ENCODE peak calls at places on chromosome 14, in eight cellular contexts. D is tibial artery, Q is neural progenitor cell, X is H1, A is heart left ventricle, E is left ventricle myocardium inferior, P is GM23248, J is NT2/D1. Z is an unnamed sample. For H3K27me3 and H3K4me1, the result is how much of the 10 kb centered on the place peaks cover.

GRCh38 chr14:51507556-51508511 is 143.9 kb upstream of the FRMD6 start:
- DNase-seq in D (peak), Q (peak), X (no peak), A (peak), E (peak), P (peak), J (no peak), Z (no peak)

GRCh38 chr14:89351364-89351957 is 65.6 kb downstream of the FOXN3 start:
- DNase-seq in D (no peak), Q (peak), X (peak), A (no peak), E (no peak), P (peak), J (peak), Z (no peak)

GRCh38 chr14:18660585-18660922 is 59.6 kb downstream of the OR11H12 start:
- DNase-seq in D (no peak), Q (no peak), X (no peak), A (no peak), E (no peak), P (no peak), J (no peak), Z (no peak)

GRCh38 chr14:70086685-70087379 is 101.9 kb downstream of the SLC8A3 start:
- DNase-seq in D (no peak), Q (peak), X (no peak), A (no peak), E (no peak), P (peak), J (peak), Z (no peak)

GRCh38 chr14:48723841-48724495 is 862.2 kb downstream of the RPS29 start:
- DNase-seq in D (no peak), Q (no peak), X (no peak), A (no peak), E (no peak), P (no peak), J (no peak), Z (no peak)

GRCh38 chr14:100586520-100587247 is 533 bp downstream of the BEGAIN start:
- DNase-seq in D (peak), Q (no peak), X (peak), A (peak), E (peak), P (peak), J (no peak), Z (no peak)

GRCh38 chr14:102210421-102211042 is 70.8 kb downstream of the WDR20 start:
- DNase-seq in D (peak), Q (no peak), X (no peak), A (no peak), E (no peak), P (no peak), J (no peak), Z (no peak)

GRCh38 chr14:89444044-89444443 is 27.0 kb upstream of the FOXN3 start:
- DNase-seq in D (peak), Q (no peak), X (no peak), A (no peak), E (no peak), P (no peak), J (no peak), Z (no peak)

GRCh38 chr14:72611956-72612500 is 281.9 kb downstream of the DPF3 start:
- DNase-seq in D (no peak), Q (no peak), X (peak), A (no peak), E (no peak), P (no peak), J (no peak), Z (no peak)

DNA sequence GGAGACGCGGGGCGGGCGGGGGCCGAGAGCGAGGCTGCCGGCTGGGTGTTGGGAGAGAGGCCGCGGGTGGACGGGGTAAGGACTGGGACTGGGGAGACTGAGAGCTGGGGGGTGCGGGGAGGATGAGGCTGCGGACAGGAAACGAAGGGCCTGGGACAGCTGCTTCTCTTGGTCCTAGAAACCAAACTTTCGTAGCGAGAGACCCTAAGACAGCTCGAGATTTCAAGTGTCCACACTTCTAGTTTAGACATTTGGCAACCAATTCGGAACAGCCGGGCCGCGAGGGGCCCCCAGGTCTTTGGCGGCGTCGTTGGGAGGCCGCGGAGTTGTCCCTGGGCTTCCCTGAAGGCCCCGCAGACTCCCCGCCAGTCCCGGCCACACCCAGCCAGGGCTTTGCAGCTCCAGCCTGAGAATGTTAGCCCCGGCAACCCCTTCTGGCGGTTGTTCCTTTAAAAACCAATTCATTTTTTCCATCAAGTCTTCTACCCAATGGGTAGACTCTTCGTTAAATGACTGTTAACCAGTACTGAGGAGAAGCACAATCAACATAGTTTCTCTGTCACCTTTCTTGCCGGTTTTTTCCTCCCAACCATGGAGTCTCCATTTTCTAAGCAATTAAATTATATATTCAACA is 11.5 kb downstream of the NKX2-1 start:
- DNase-seq in D (no peak), Q (peak), X (peak), A (no peak), E (no peak), P (no peak), J (no peak), Z (no peak)
- H3K27me3 ChIP-seq in D (half or more), Q (half or more), X (half or more), A (half or more), E (half or more), P (half or more), J (half or more), Z (under half)

GRCh38 chr14:92516966-92517350 is 3.4 kb downstream of the RIN3 start:
- DNase-seq in D (no peak), Q (no peak), X (no peak), A (no peak), E (no peak), P (no peak), J (no peak), Z (peak)
- H3K4me1 ChIP-seq in D (under half), Q (under half), X (under half), A (under half), E (half or more), P (under half), J (under half), Z (half or more)

DNA sequence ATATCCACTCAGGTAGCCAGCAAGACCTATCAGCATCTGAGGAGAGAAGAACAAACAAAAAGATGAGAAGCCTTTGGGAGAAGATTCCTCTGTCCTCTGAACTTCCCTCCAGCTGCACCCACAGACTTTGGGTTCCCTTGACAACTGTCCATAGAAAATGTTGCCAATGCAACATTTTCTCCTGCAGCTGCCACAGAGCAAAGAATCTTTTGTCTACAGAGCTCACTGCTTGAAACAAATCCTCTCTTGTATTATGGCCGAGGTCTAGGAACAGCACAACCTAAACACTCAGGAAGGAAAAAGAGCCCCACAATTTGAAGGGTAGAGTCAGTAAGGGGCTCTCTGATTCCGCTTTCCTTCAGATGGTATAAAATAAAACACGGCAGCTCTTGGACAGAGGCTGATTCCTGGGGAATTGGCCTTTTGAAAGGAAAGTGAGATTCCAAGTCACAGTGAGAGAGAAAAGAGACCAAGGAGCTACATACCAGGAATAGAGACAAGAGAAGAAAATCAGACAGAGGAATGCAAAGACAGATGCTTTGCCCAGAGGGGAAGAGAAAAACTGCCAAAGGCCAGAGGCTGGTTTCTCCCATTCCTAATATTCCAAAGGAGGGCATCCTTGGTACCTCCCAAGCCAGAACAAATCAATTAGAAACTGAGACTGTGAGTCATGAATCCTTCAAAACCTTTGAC is 14.1 kb downstream of the POMT2 start:
- DNase-seq in D (no peak), Q (peak), X (no peak), A (no peak), E (no peak), P (peak), J (no peak), Z (no peak)
- H3K4me3 ChIP-seq in D (no peak), Q (peak), X (no peak), A (no peak), E (no peak), P (peak), J (no peak), Z (no peak)

GRCh38 chr14:104552738-104553125 is 26.8 kb upstream of the C14orf180 start:
- DNase-seq in D (peak), Q (no peak), X (no peak), A (no peak), E (no peak), P (no peak), J (no peak), Z (no peak)
- H3K27me3 ChIP-seq in D (half or more), Q (under half), X (under half), A (under half), E (half or more), P (under half), J (under half), Z (under half)

GRCh38 chr14:104795781-104796681 is 483 bp upstream of the AKT1 start:
- DNase-seq in D (no peak), Q (no peak), X (no peak), A (peak), E (peak), P (peak), J (no peak), Z (peak)

GRCh38 chr14:104799239-104799599 is 1.7 kb upstream of the ZBTB42 start:
- DNase-seq in D (no peak), Q (no peak), X (no peak), A (no peak), E (no peak), P (no peak), J (no peak), Z (no peak)

GRCh38 chr14:104796682-104797081 is 1.1 kb upstream of the AKT1 start:
- DNase-seq in D (no peak), Q (no peak), X (no peak), A (no peak), E (no peak), P (no peak), J (no peak), Z (no peak)

GRCh38 chr14:104798300-104799238 is 2.3 kb upstream of the ZBTB42 start:
- DNase-seq in D (no peak), Q (no peak), X (no peak), A (no peak), E (no peak), P (no peak), J (no peak), Z (no peak)

GRCh38 chr14:104797112-104798044 is 1.8 kb upstream of the AKT1 start:
- DNase-seq in D (no peak), Q (peak), X (no peak), A (peak), E (peak), P (no peak), J (no peak), Z (no peak)
- H3K4me1 ChIP-seq in D (under half), Q (under half), X (under half), A (under half), E (half or more), P (under half), J (under half), Z (under half)

GRCh38 chr14:95318870-95319311 is 817 bp downstream of the CLMN start:
- DNase-seq in D (no peak), Q (no peak), X (no peak), A (no peak), E (no peak), P (no peak), J (no peak), Z (no peak)

GRCh38 chr14:95319312-95320075 is at the start of gene CLMN:
- DNase-seq in D (no peak), Q (peak), X (peak), A (peak), E (peak), P (peak), J (no peak), Z (peak)

GRCh38 chr14:95316826-95317225 is 2.9 kb downstream of the CLMN start:
- DNase-seq in D (no peak), Q (peak), X (no peak), A (no peak), E (no peak), P (no peak), J (no peak), Z (no peak)

GRCh38 chr14:95317817-95318343 is 1.8 kb downstream of the CLMN start:
- DNase-seq in D (no peak), Q (no peak), X (no peak), A (no peak), E (no peak), P (no peak), J (no peak), Z (no peak)

GRCh38 chr14:95318399-95318834 is 1.3 kb downstream of the CLMN start:
- DNase-seq in D (no peak), Q (no peak), X (no peak), A (no peak), E (no peak), P (no peak), J (no peak), Z (no peak)
- H3K4me3 ChIP-seq in D (peak), Q (no peak), X (no peak), A (peak), E (peak), P (no peak), J (no peak), Z (peak)

GRCh38 chr14:71143391-71144290 is 236.4 kb downstream of the PCNX1 start:
- DNase-seq in D (no peak), Q (no peak), X (no peak), A (no peak), E (no peak), P (peak), J (peak), Z (peak)
- H3K27me3 ChIP-seq in D (under half), Q (under half), X (under half), A (under half), E (under half), P (under half), J (under half), Z (under half)

GRCh38 chr14:68143341-68143807 is 323.8 kb downstream of the RAD51B start:
- DNase-seq in D (peak), Q (no peak), X (no peak), A (peak), E (peak), P (peak), J (no peak), Z (no peak)

GRCh38 chr14:68144051-68144681 is 324.6 kb downstream of the RAD51B start:
- DNase-seq in D (peak), Q (no peak), X (no peak), A (peak), E (no peak), P (peak), J (no peak), Z (no peak)

GRCh38 chr14:68146812-68147211 is 327.2 kb downstream of the RAD51B start:
- DNase-seq in D (no peak), Q (no peak), X (no peak), A (no peak), E (no peak), P (peak), J (no peak), Z (no peak)

GRCh38 chr14:68145539-68145938 is 326.0 kb downstream of the RAD51B start:
- DNase-seq in D (no peak), Q (no peak), X (no peak), A (no peak), E (no peak), P (peak), J (no peak), Z (no peak)

DNA sequence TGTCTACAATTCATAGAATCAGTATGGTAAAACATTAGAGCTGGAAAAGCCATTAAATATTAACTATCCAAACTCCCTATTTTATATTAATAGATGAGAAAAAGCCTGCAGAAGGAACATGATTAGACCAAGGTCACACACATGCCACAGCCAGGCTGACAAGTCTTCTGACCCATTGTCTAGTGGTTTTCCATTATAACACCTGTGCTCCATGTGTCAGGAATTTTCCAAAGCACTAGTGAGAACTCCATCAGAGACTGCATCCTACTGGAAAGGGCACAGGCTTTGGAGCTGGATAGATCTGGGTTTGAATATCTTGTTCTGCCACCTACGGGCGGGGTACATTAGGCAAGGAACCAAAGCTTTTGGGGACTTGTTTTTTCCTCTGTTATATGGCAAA is 325.5 kb downstream of the RAD51B start:
- DNase-seq in D (no peak), Q (no peak), X (no peak), A (no peak), E (no peak), P (no peak), J (no peak), Z (no peak)
- H3K4me1 ChIP-seq in D (under half), Q (under half), X (under half), A (under half), E (half or more), P (half or more), J (under half), Z (under half)

DNA sequence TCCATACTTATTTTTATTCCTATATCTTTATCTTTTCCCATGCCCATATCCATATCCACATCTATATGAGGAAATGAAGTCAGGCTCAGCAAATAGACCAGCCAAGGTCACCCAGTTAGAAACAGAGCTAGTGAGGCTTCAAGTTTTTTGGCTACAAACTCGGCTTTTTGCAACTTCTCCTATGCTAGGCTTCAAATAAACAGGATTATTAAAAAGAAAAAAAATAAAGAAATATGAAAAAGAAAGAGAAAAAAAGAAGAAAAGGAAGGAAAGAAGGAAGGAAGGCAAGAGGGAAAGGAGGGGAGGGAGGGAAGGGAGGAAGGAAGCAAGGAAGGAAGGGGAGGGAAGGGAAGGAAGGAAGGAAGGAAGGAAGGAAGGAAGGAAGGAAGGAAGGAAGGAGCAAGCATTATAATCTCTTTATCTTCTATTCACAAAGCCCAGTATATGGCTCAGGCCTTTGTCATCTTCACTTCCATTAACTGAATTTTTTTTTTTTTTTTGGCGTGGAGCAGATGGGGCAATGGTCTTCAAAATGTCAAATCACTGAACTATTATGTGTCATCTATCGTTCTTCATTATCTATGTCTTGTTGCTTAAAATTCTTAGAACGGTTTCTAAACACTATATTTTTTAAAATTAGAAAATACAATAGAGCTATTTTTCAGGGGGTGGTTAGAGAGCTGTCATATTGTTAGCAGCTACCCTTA is 418.2 kb downstream of the VRK1 start:
- DNase-seq in D (no peak), Q (no peak), X (no peak), A (no peak), E (no peak), P (no peak), J (no peak), Z (no peak)
- H3K4me3 ChIP-seq in D (no peak), Q (no peak), X (no peak), A (no peak), E (no peak), P (no peak), J (no peak), Z (no peak)

GRCh38 chr14:88323086-88323519 is at the start of gene KCNK10:
- DNase-seq in D (no peak), Q (peak), X (peak), A (no peak), E (no peak), P (no peak), J (no peak), Z (no peak)
- H3K27me3 ChIP-seq in D (half or more), Q (half or more), X (under half), A (half or more), E (half or more), P (half or more), J (half or more), Z (under half)